ENCODE peak calls at places on chromosomes 1 and 21, in eight cellular contexts. R is kidney epithelial cell, E is WERI-Rb-1, Y is H1, X is transverse colon, T is hepatocyte, P is body of pancreas, H is adrenal gland. U is an unnamed sample.
A peak's percentile ranks its signal among the peaks of the same experiment; 100 is the strongest.

GRCh38 chr1:84145051-84145450 is 980 bp downstream of the PRKACB start:
- DNase-seq in R (no peak), E (no peak), Y (no peak), X (peak; percentile 18), T (no peak), P (no peak), H (no peak), U (no peak)

GRCh38 chr1:205477759-205478247 is 22.0 kb upstream of the BLACAT1 start:
- DNase-seq in R (peak; percentile 77), E (peak; percentile 63), Y (no peak), X (peak; percentile 67), T (peak; percentile 53), P (peak; percentile 88), H (peak; percentile 33), U (no peak)

GRCh38 chr1:101288491-101288944 is 51.7 kb downstream of the S1PR1 start:
- DNase-seq in R (no peak), E (peak; percentile 49), Y (no peak), X (peak; percentile 68), T (peak; percentile 92), P (peak; percentile 72), H (peak; percentile 83), U (peak; percentile 47)

GRCh38 chr1:181142096-181143043 is 53.9 kb downstream of the IER5 start:
- DNase-seq in R (no peak), E (peak; percentile 77), Y (peak; percentile 97), X (peak; percentile 90), T (peak; percentile 93), P (peak; percentile 86), H (peak; percentile 88), U (peak; percentile 87)

GRCh38 chr1:61013953-61014667 is 68.3 kb upstream of the NFIA start:
- DNase-seq in R (no peak), E (no peak), Y (no peak), X (no peak), T (no peak), P (no peak), H (no peak), U (no peak)

GRCh38 chr1:37125295-37125694 is 91.0 kb upstream of the GRIK3 start:
- DNase-seq in R (no peak), E (no peak), Y (no peak), X (no peak), T (no peak), P (no peak), H (no peak), U (no peak)

GRCh38 chr1:2863149-2863963 is 61.9 kb upstream of the TTC34 start:
- DNase-seq in R (no peak), E (no peak), Y (no peak), X (no peak), T (no peak), P (no peak), H (no peak), U (no peak)

GRCh38 chr1:103069201-103069600 is 39.1 kb downstream of the COL11A1 start:
- DNase-seq in R (no peak), E (no peak), Y (no peak), X (no peak), T (no peak), P (no peak), H (no peak), U (no peak)

GRCh38 chr1:41738010-41738409 is 180.7 kb downstream of the HIVEP3 start:
- DNase-seq in R (no peak), E (no peak), Y (no peak), X (no peak), T (no peak), P (no peak), H (no peak), U (no peak)

GRCh38 chr1:8379513-8380186 is 61.7 kb downstream of the SLC45A1 start:
- DNase-seq in R (no peak), E (no peak), Y (no peak), X (no peak), T (no peak), P (peak; percentile 10), H (no peak), U (no peak)

GRCh38 chr1:58874757-58875755 is 91.2 kb upstream of the JUN start:
- DNase-seq in R (no peak), E (no peak), Y (no peak), X (no peak), T (peak; percentile 40), P (peak; percentile 69), H (no peak), U (peak; percentile 90)

GRCh38 chr1:31476891-31477846 is 64.2 kb downstream of the SERINC2 start:
- DNase-seq in R (no peak), E (peak; percentile 46), Y (no peak), X (no peak), T (no peak), P (no peak), H (no peak), U (no peak)

GRCh38 chr1:18874600-18874999 is 15.1 kb upstream of the TAS1R2 start:
- DNase-seq in R (no peak), E (no peak), Y (no peak), X (peak; percentile 50), T (no peak), P (no peak), H (no peak), U (no peak)

GRCh38 chr1:53395671-53396215 is 63.5 kb upstream of the DMRTB1 start:
- DNase-seq in R (no peak), E (peak; percentile 12), Y (no peak), X (no peak), T (no peak), P (no peak), H (no peak), U (no peak)

GRCh38 chr1:152622803-152623202 is at the start of gene LCE3A:
- DNase-seq in R (no peak), E (no peak), Y (no peak), X (no peak), T (no peak), P (no peak), H (no peak), U (no peak)

GRCh38 chr1:110068646-110069301 is 1.7 kb downstream of the ALX3 start:
- DNase-seq in R (no peak), E (no peak), Y (peak; percentile 66), X (no peak), T (no peak), P (no peak), H (no peak), U (no peak)

GRCh38 chr1:237873487-237873927 is 17.2 kb downstream of the ZP4 start:
- DNase-seq in R (peak; percentile 96), E (peak; percentile 46), Y (peak; percentile 46), X (no peak), T (peak; percentile 58), P (no peak), H (peak; percentile 80), U (peak; percentile 77)

GRCh38 chr1:19384113-19384512 is 72.0 kb downstream of the SLC66A1 start:
- DNase-seq in R (no peak), E (no peak), Y (no peak), X (peak; percentile 58), T (peak; percentile 77), P (peak; percentile 45), H (peak; percentile 53), U (no peak)

GRCh38 chr1:218425647-218426342 is 80.7 kb downstream of the TGFB2 start:
- DNase-seq in R (peak; percentile 49), E (no peak), Y (no peak), X (no peak), T (no peak), P (no peak), H (no peak), U (no peak)

GRCh38 chr1:201378804-201379203 is 1.3 kb upstream of the TNNT2 start:
- DNase-seq in R (no peak), E (no peak), Y (no peak), X (no peak), T (no peak), P (no peak), H (no peak), U (no peak)

GRCh38 chr1:212545941-212546638 is 62.5 kb upstream of the ATF3 start:
- DNase-seq in R (no peak), E (no peak), Y (no peak), X (no peak), T (peak; percentile 49), P (no peak), H (peak; percentile 50), U (no peak)

GRCh38 chr21:34521561-34521960 is 9.6 kb upstream of the KCNE1 start:
- DNase-seq in R (no peak), E (no peak), Y (no peak), X (no peak), T (no peak), P (no peak), H (no peak), U (no peak)
- H3K36me3 ChIP-seq in R (no peaks in the 10 kb centered on the region), E (peaks cover 14% of the 10 kb centered on the region), Y (no peaks in the 10 kb centered on the region), X (peaks cover 14% of the 10 kb centered on the region), T (no peaks in the 10 kb centered on the region), P (peaks cover 6% of the 10 kb centered on the region), H (no peaks in the 10 kb centered on the region), U (peaks cover 82% of the 10 kb centered on the region)

GRCh38 chr21:45989355-45990048 is 7.9 kb downstream of the COL6A1 start:
- DNase-seq in R (no peak), E (no peak), Y (no peak), X (no peak), T (no peak), P (no peak), H (peak; percentile 0), U (no peak)

GRCh38 chr21:45988366-45989347 is 7.1 kb downstream of the COL6A1 start:
- DNase-seq in R (no peak), E (peak; percentile 9), Y (no peak), X (no peak), T (no peak), P (peak; percentile 7), H (no peak), U (no peak)

GRCh38 chr21:45990741-45991605 is 9.4 kb downstream of the COL6A1 start:
- DNase-seq in R (no peak), E (peak; percentile 7), Y (no peak), X (peak; percentile 9), T (no peak), P (no peak), H (peak; percentile 1), U (no peak)

GRCh38 chr21:45991606-45992301 is 10.2 kb downstream of the COL6A1 start:
- DNase-seq in R (no peak), E (peak; percentile 7), Y (no peak), X (no peak), T (no peak), P (no peak), H (peak; percentile 0), U (no peak)

GRCh38 chr21:45990049-45990711 is 8.6 kb downstream of the COL6A1 start:
- DNase-seq in R (no peak), E (peak; percentile 6), Y (no peak), X (no peak), T (no peak), P (peak; percentile 6), H (peak; percentile 2), U (no peak)
- H3K36me3 ChIP-seq in R (no peaks in the 10 kb centered on the region), E (peaks cover 20% of the 10 kb centered on the region), Y (peaks cover 57% of the 10 kb centered on the region), X (no peaks in the 10 kb centered on the region), T (no peaks in the 10 kb centered on the region), P (no peaks in the 10 kb centered on the region), H (no peaks in the 10 kb centered on the region), U (peaks cover 91% of the 10 kb centered on the region)

GRCh38 chr1:243956448-243956847 is 94.6 kb upstream of the ZBTB18 start:
- DNase-seq in R (peak; percentile 56), E (no peak), Y (no peak), X (no peak), T (no peak), P (no peak), H (no peak), U (no peak)
- H3K36me3 ChIP-seq in R (no peaks in the 10 kb centered on the region), E (no peaks in the 10 kb centered on the region), Y (no peaks in the 10 kb centered on the region), X (no peaks in the 10 kb centered on the region), T (no peaks in the 10 kb centered on the region), P (no peaks in the 10 kb centered on the region), H (no peaks in the 10 kb centered on the region), U (no peaks in the 10 kb centered on the region)

DNA sequence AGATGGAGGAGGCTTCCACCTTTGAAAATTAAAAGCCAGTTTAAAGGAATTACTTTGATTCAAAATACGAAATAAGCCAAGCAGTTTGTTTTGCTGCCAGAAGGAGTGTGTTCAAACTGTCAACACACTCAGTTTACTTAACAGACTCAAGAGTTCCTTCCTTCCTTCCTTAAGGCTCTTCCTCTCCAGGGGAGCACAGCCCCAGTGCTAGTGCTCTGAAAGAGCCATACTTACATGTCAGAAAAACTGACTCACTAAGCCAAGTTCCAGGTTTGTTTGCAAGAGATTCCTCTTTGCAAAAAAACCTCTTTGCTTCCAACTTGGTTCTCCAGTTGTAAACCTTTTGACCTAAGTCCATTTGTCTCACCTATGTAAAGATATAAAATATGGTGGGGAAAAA is 14.3 kb downstream of the SETD4 start:
- DNase-seq in R (no peak), E (no peak), Y (no peak), X (no peak), T (no peak), P (no peak), H (no peak), U (no peak)
- H3K36me3 ChIP-seq in R (peaks cover 3% of the 10 kb centered on the region), E (peaks cover 91% of the 10 kb centered on the region), Y (peaks cover 80% of the 10 kb centered on the region), X (peaks cover 55% of the 10 kb centered on the region), T (peaks cover 7% of the 10 kb centered on the region), P (peaks cover 29% of the 10 kb centered on the region), H (no peaks in the 10 kb centered on the region), U (peaks cover 94% of the 10 kb centered on the region)

U was measured in NT2/D1.